ENCODE peak calls at places on chromosome 12, in ten cellular contexts. F, Z, N, H, E, B, S, I, A and Q are unnamed samples.

GRCh38 chr12:48903982-48904411 is 21.3 kb downstream of the FKBP11 start:
- DNase-seq in N (peak; percentile 88), Z (peak; percentile 92), I (peak; percentile 62), B (peak; percentile 89), H (peak; percentile 85), E (peak; percentile 82), A (peak; percentile 74), S (peak; percentile 70), F (peak; percentile 85), Q (no peak)

GRCh38 chr12:59067068-59067467 is 146.8 kb upstream of the LRIG3 start:
- DNase-seq in H (peak; percentile 63), N (no peak), A (peak; percentile 72), E (no peak), S (no peak), B (peak; percentile 68), I (peak; percentile 29), F (no peak), Z (peak; percentile 31), Q (no peak)

GRCh38 chr12:124617615-124618014 is 50.2 kb upstream of the NCOR2 start:
- DNase-seq in E (no peak), B (no peak), F (peak; percentile 83), Z (no peak), I (no peak), S (no peak), A (no peak), N (no peak), H (no peak), Q (no peak)

GRCh38 chr12:106841471-106842302 is 67.2 kb downstream of the RIC8B start:
- DNase-seq in I (no peak), E (peak; percentile 15), F (no peak), S (no peak), H (peak; percentile 45), N (peak; percentile 31), Z (peak; percentile 61), B (peak; percentile 72), A (peak; percentile 46), Q (no peak)

GRCh38 chr12:52190860-52191729 is 719 bp downstream of the KRT80 start:
- DNase-seq in Z (no peak), H (no peak), E (no peak), I (no peak), N (no peak), F (no peak), B (no peak), A (no peak), S (no peak), Q (no peak)

GRCh38 chr12:111529424-111530368 is 69.4 kb downstream of the ATXN2 start:
- DNase-seq in H (peak; percentile 77), N (peak; percentile 41), E (peak; percentile 49), S (peak; percentile 29), B (peak; percentile 72), Z (peak; percentile 67), I (peak; percentile 18), F (no peak), A (peak; percentile 58), Q (peak; percentile 14)

GRCh38 chr12:4148418-4149056 is 125.0 kb upstream of the CCND2 start:
- DNase-seq in I (no peak), H (peak; percentile 90), S (peak; percentile 40), N (no peak), E (no peak), Z (no peak), B (no peak), F (no peak), A (no peak), Q (no peak)

GRCh38 chr12:52307836-52308806 is 13.1 kb downstream of the KRT83 start:
- DNase-seq in S (peak; percentile 67), A (peak; percentile 45), E (no peak), B (peak; percentile 23), Z (peak; percentile 85), N (peak; percentile 61), H (no peak), F (peak; percentile 81), I (no peak), Q (no peak)

GRCh38 chr12:117980621-117981020 is 11.8 kb upstream of the KSR2 start:
- DNase-seq in S (no peak), F (no peak), N (no peak), B (no peak), A (peak; percentile 56), I (no peak), Z (no peak), H (no peak), E (no peak), Q (peak; percentile 8)

GRCh38 chr12:128968668-128969067 is 115.4 kb downstream of the GLT1D1 start:
- DNase-seq in H (no peak), I (no peak), N (no peak), A (no peak), Z (no peak), S (no peak), E (no peak), F (no peak), B (no peak), Q (no peak)

DNA sequence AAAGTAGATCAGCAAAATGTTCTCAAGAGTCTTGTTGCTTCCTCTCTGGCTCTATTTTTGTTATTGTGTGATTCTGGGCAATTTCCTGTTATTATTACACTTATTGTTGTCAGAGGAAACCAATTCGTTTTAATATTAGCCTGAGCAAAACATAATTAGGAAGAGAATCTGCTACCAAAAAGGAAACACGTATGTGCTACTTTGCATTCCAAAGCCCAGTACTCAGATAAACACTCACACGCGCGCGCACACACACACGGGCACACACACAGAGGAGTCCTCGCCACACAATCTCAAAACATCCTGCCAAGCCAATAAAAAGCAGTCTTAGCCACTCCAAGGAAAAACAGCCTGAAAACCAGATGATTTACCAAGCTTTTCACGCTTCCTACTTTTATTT is 400.7 kb downstream of the NUAK1 start:
- DNase-seq in F (no peak), B (peak; percentile 90), E (no peak), Z (no peak), S (no peak), N (no peak), H (no peak), I (peak; percentile 16), A (peak; percentile 54), Q (no peak)
- H3K4me3 ChIP-seq in F (no peak overlapping the region), B (no peak overlapping the region), E (no peak overlapping the region), Z (no peak overlapping the region), S (no peak overlapping the region), N (no peak overlapping the region), H (no peak overlapping the region), I (no peak overlapping the region), A (no peak overlapping the region), Q (no peak overlapping the region)

DNA sequence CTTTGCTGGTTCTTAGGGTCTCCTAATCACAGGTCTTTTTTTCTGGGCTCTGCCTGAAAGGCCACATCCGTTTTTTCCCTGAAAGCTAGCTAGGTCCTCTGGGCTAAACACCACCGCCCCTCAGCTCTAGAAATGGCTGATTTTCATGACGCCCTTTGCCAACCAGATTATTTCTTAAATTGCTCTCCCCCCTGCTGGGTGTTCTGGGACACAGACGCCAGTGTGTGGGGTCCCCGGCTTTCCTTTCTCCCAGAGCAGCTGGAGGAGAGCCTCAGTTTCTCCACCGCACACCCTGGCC is 45.3 kb upstream of the ATP23 start:
- DNase-seq in Z (no peak), N (no peak), S (no peak), I (no peak), E (peak; percentile 27), F (no peak), H (no peak), B (peak; percentile 45), A (peak; percentile 33), Q (no peak)
- H3K4me3 ChIP-seq in Z (peak overlapping the region; percentile 16), N (peak overlapping the region; percentile 44), S (peak overlapping the region; percentile 55), I (peak overlapping the region; percentile 45), E (peak overlapping the region; percentile 18), F (peak overlapping the region; percentile 48), H (peak overlapping the region; percentile 48), B (peak overlapping the region; percentile 32), A (peak overlapping the region; percentile 57), Q (peak overlapping the region; percentile 43)

GRCh38 chr12:130881548-130881947 is 9.7 kb downstream of the RAN start:
- DNase-seq in A (no peak), Z (no peak), H (no peak), N (no peak), F (no peak), I (no peak), B (no peak), S (no peak), E (no peak), Q (no peak)

GRCh38 chr12:130879212-130879686 is 7.4 kb downstream of the RAN start:
- DNase-seq in B (no peak), S (no peak), A (no peak), E (no peak), I (no peak), N (no peak), H (peak; percentile 83), F (no peak), Z (no peak), Q (no peak)

GRCh38 chr12:130879781-130880389 is 8.0 kb downstream of the RAN start:
- DNase-seq in S (no peak), N (no peak), H (peak; percentile 55), I (no peak), A (no peak), B (no peak), E (no peak), Z (no peak), F (no peak), Q (no peak)

GRCh38 chr12:130881046-130881445 is 9.2 kb downstream of the RAN start:
- DNase-seq in B (no peak), I (no peak), S (no peak), N (no peak), F (no peak), H (no peak), Z (no peak), E (no peak), A (no peak), Q (no peak)

GRCh38 chr12:130880411-130880885 is 8.6 kb downstream of the RAN start:
- DNase-seq in N (no peak), A (no peak), H (peak; percentile 63), B (no peak), Z (no peak), E (no peak), S (no peak), I (no peak), F (no peak), Q (no peak)
- H3K4me3 ChIP-seq in N (no peak overlapping the region), A (peak overlapping the region; percentile 57), H (peak overlapping the region; percentile 45), B (peak overlapping the region; percentile 47), Z (no peak overlapping the region), E (peak overlapping the region; percentile 31), S (peak overlapping the region; percentile 12), I (peak overlapping the region; percentile 48), F (no peak overlapping the region), Q (peak overlapping the region; percentile 34)

GRCh38 chr12:93594766-93595165 is 22.3 kb downstream of the SOCS2 start:
- DNase-seq in H (no peak), S (no peak), E (no peak), Z (no peak), A (no peak), I (no peak), N (no peak), B (no peak), F (no peak), Q (no peak)

GRCh38 chr12:93592641-93593396 is 20.3 kb downstream of the SOCS2 start:
- DNase-seq in N (no peak), B (no peak), E (no peak), I (no peak), F (no peak), S (no peak), H (no peak), Z (no peak), A (no peak), Q (no peak)

GRCh38 chr12:93593833-93594232 is 21.4 kb downstream of the SOCS2 start:
- DNase-seq in E (no peak), F (no peak), B (no peak), I (no peak), A (no peak), N (no peak), H (no peak), S (no peak), Z (no peak), Q (no peak)

GRCh38 chr12:93597608-93598007 is 25.1 kb downstream of the SOCS2 start:
- DNase-seq in S (no peak), F (no peak), H (no peak), I (no peak), Z (no peak), A (no peak), B (no peak), N (no peak), E (no peak), Q (no peak)

GRCh38 chr12:93595336-93595735 is 22.9 kb downstream of the SOCS2 start:
- DNase-seq in H (no peak), N (no peak), I (no peak), F (no peak), Z (no peak), A (no peak), S (no peak), B (no peak), E (no peak), Q (no peak)
- H3K4me3 ChIP-seq in H (no peak overlapping the region), N (no peak overlapping the region), I (no peak overlapping the region), F (no peak overlapping the region), Z (no peak overlapping the region), A (no peak overlapping the region), S (no peak overlapping the region), B (no peak overlapping the region), E (no peak overlapping the region), Q (no peak overlapping the region)